ENCODE peak calls at places on chromosomes 5 and 9, in nine cellular contexts. G, X, N, Q, I, D, A, S and O are unnamed samples.

GRCh38 chr5:43150748-43151147 is 30.0 kb downstream of the ZNF131 start:
- DNase-seq in D (no peak), S (no peak), N (no peak), A (no peak), X (no peak), Q (no peak), I (no peak), G (no peak), O (no peak)

GRCh38 chr5:140214831-140215230 is 39.8 kb downstream of the CYSTM1 start:
- DNase-seq in N (no peak), I (no peak), S (no peak), A (no peak), Q (no peak), X (no peak), D (no peak), G (no peak), O (peak; percentile 61)

GRCh38 chr9:14428781-14429230 is 114.9 kb upstream of the NFIB start:
- DNase-seq in Q (peak; percentile 5), N (peak; percentile 84), X (no peak), I (peak; percentile 85), D (peak; percentile 64), S (peak; percentile 37), A (peak; percentile 25), G (peak; percentile 1), O (peak; percentile 61)

GRCh38 chr9:89438194-89438593 is 59.7 kb downstream of the SEMA4D start:
- DNase-seq in A (no peak), S (no peak), Q (no peak), X (no peak), N (no peak), G (no peak), D (no peak), I (no peak), O (peak; percentile 68)

GRCh38 chr5:149810856-149811255 is 80.7 kb downstream of the PPARGC1B start:
- DNase-seq in N (no peak), I (no peak), S (no peak), D (no peak), Q (no peak), X (no peak), G (no peak), A (no peak), O (no peak)

GRCh38 chr5:90334746-90335145 is 74.8 kb downstream of the CETN3 start:
- DNase-seq in X (no peak), I (no peak), G (no peak), A (no peak), D (peak; percentile 25), S (no peak), N (no peak), Q (no peak), O (no peak)

GRCh38 chr5:116305899-116306298 is 221.1 kb downstream of the COMMD10 start:
- DNase-seq in N (no peak), D (no peak), G (no peak), A (no peak), Q (no peak), X (no peak), I (no peak), S (no peak), O (no peak)

GRCh38 chr9:108356806-108357205 is 499.0 kb downstream of the ACTL7B start:
- DNase-seq in D (no peak), A (no peak), I (no peak), S (no peak), N (no peak), X (no peak), Q (no peak), G (no peak), O (peak; percentile 1)

GRCh38 chr5:134517553-134517952 is 7.9 kb upstream of the JADE2 start:
- DNase-seq in I (no peak), A (no peak), X (no peak), Q (no peak), N (no peak), S (no peak), G (no peak), D (no peak), O (no peak)

GRCh38 chr9:138047469-138048040 is 170.0 kb downstream of the CACNA1B start:
- DNase-seq in Q (no peak), G (no peak), X (no peak), D (no peak), S (no peak), A (no peak), N (no peak), I (no peak), O (no peak)

GRCh38 chr9:133429641-133430161 is 7.5 kb downstream of the ADAMTS13 start:
- DNase-seq in G (no peak), A (no peak), N (no peak), S (no peak), I (no peak), D (no peak), Q (no peak), X (no peak), O (no peak)

GRCh38 chr5:57566914-57567313 is 84.3 kb upstream of the ACTBL2 start:
- DNase-seq in X (no peak), S (no peak), D (no peak), A (no peak), I (no peak), N (no peak), Q (no peak), G (no peak), O (peak; percentile 13)

GRCh38 chr5:31181376-31181987 is 12.0 kb upstream of the CDH6 start:
- DNase-seq in S (no peak), A (no peak), X (no peak), Q (no peak), D (no peak), N (no peak), I (no peak), G (no peak), O (no peak)

GRCh38 chr5:172646716-172647285 is 5.7 kb downstream of the NEURL1B start:
- DNase-seq in Q (no peak), X (no peak), S (no peak), G (no peak), D (no peak), A (no peak), N (no peak), I (peak; percentile 39), O (no peak)

GRCh38 chr9:132201139-132201538 is 39.3 kb downstream of the NTNG2 start:
- DNase-seq in S (no peak), X (no peak), N (peak; percentile 78), Q (no peak), A (no peak), G (no peak), I (peak; percentile 88), D (no peak), O (no peak)

GRCh38 chr5:178419196-178419595 is 171.0 kb downstream of the COL23A1 start:
- DNase-seq in Q (no peak), A (no peak), G (no peak), N (no peak), D (no peak), I (no peak), S (no peak), X (no peak), O (no peak)

GRCh38 chr9:9942764-9943424 is 669.9 kb downstream of the PTPRD start:
- DNase-seq in I (peak; percentile 76), G (no peak), X (peak; percentile 1), N (peak; percentile 20), S (peak; percentile 13), Q (peak; percentile 19), D (peak; percentile 30), A (no peak), O (peak; percentile 66)

GRCh38 chr5:150517272-150518152 is 9.6 kb downstream of the NDST1 start:
- DNase-seq in A (no peak), S (no peak), G (peak; percentile 75), Q (no peak), D (no peak), N (peak; percentile 56), I (peak; percentile 22), X (no peak), O (peak; percentile 88)

GRCh38 chr5:88925692-88926490 is 42.9 kb upstream of the MEF2C start:
- DNase-seq in I (no peak), G (no peak), N (no peak), D (no peak), A (no peak), X (no peak), Q (no peak), S (no peak), O (peak; percentile 37)

GRCh38 chr5:131022811-131023210 is 142.2 kb downstream of the HINT1 start:
- DNase-seq in G (no peak), N (no peak), I (no peak), Q (no peak), A (no peak), D (no peak), X (no peak), S (no peak), O (no peak)

GRCh38 chr5:2705861-2706260 is 45.6 kb downstream of the IRX2 start:
- DNase-seq in D (no peak), X (no peak), S (no peak), G (no peak), A (no peak), N (no peak), I (no peak), Q (no peak), O (no peak)

GRCh38 chr9:87498816-87499454 is 1.3 kb downstream of the DAPK1 start:
- DNase-seq in S (no peak), N (no peak), A (no peak), D (no peak), X (no peak), I (peak; percentile 27), Q (no peak), G (no peak), O (peak; percentile 37)

GRCh38 chr9:113475992-113476391 is 12.5 kb downstream of the RGS3 start:
- DNase-seq in A (no peak), Q (no peak), I (no peak), D (no peak), S (no peak), X (no peak), N (no peak), G (no peak), O (no peak)

GRCh38 chr9:123828449-123828848 is 101.5 kb downstream of the DENND1A start:
- DNase-seq in X (no peak), D (no peak), Q (no peak), N (no peak), S (no peak), I (no peak), G (no peak), A (no peak), O (no peak)